ENCODE peak calls at places on chromosomes 1 and 21, in five cellular contexts. One of them, this sample, is unnamed.

GRCh38 chr1:10633416-10633815 is 158.7 kb downstream of the PEX14 start:
- DNase-seq in neural progenitor cell: no peak
- DNase-seq in PC-3: no peak
- DNase-seq in hepatocyte: no peak
- DNase-seq in GM23248: no peak
- DNase-seq in this sample: no peak

GRCh38 chr1:201597551-201598230 is 58.8 kb downstream of the NAV1 start:
- DNase-seq in neural progenitor cell: no peak
- DNase-seq in PC-3: peak; percentile 78
- DNase-seq in hepatocyte: no peak
- DNase-seq in GM23248: no peak
- DNase-seq in this sample: no peak

GRCh38 chr1:30724655-30725421 is 1.5 kb upstream of the MATN1 start:
- DNase-seq in neural progenitor cell: no peak
- DNase-seq in PC-3: no peak
- DNase-seq in hepatocyte: no peak
- DNase-seq in GM23248: no peak
- DNase-seq in this sample: no peak

GRCh38 chr1:61623852-61624251 is 101.1 kb downstream of the TM2D1 start:
- DNase-seq in neural progenitor cell: no peak
- DNase-seq in PC-3: no peak
- DNase-seq in hepatocyte: no peak
- DNase-seq in GM23248: no peak
- DNase-seq in this sample: no peak

GRCh38 chr1:91884459-91885290 is 1.3 kb downstream of the TGFBR3 start:
- DNase-seq in neural progenitor cell: peak; percentile 59
- DNase-seq in PC-3: peak; percentile 19
- DNase-seq in hepatocyte: peak; percentile 20
- DNase-seq in GM23248: peak; percentile 64
- DNase-seq in this sample: no peak

GRCh38 chr1:107802654-107803053 is 162.3 kb downstream of the VAV3 start:
- DNase-seq in neural progenitor cell: no peak
- DNase-seq in PC-3: no peak
- DNase-seq in hepatocyte: no peak
- DNase-seq in GM23248: no peak
- DNase-seq in this sample: no peak

GRCh38 chr1:156608981-156609380 is 7.7 kb upstream of the GPATCH4 start:
- DNase-seq in neural progenitor cell: peak; percentile 58
- DNase-seq in PC-3: peak; percentile 74
- DNase-seq in hepatocyte: peak; percentile 62
- DNase-seq in GM23248: peak; percentile 34
- DNase-seq in this sample: peak; percentile 85

GRCh38 chr1:89260575-89261275 is 11.9 kb downstream of the GBP5 start:
- DNase-seq in neural progenitor cell: no peak
- DNase-seq in PC-3: no peak
- DNase-seq in hepatocyte: no peak
- DNase-seq in GM23248: peak; percentile 69
- DNase-seq in this sample: no peak

GRCh38 chr1:69739181-69739580 is 171.5 kb downstream of the LRRC7 start:
- DNase-seq in neural progenitor cell: peak; percentile 5
- DNase-seq in PC-3: no peak
- DNase-seq in hepatocyte: no peak
- DNase-seq in GM23248: no peak
- DNase-seq in this sample: no peak

GRCh38 chr1:205700865-205701401 is 20.6 kb upstream of the SLC45A3 start:
- DNase-seq in neural progenitor cell: peak; percentile 72
- DNase-seq in PC-3: no peak
- DNase-seq in hepatocyte: no peak
- DNase-seq in GM23248: peak; percentile 10
- DNase-seq in this sample: no peak

DNA sequence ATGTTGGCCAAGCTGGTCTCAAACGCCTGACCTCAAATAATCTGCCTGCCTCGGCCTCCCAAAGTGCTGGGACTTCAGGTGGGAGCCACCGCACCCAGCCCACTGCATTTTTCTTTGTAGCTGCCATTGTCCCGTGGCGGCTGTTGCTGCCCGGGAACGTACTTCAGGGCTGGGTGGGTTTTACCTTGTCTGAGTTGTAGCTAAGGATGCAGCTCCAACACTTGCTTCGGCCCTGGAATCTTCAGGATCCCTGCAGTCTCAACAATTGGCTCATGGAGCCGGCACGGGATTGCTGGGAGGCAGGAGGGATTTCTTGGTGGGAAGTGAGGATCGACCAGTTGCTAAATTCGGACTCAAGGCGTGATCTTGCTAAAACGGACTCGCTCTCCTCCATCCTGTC is 10.7 kb downstream of the TNFRSF8 start:
- DNase-seq in neural progenitor cell: no peak
- DNase-seq in PC-3: no peak
- DNase-seq in hepatocyte: no peak
- DNase-seq in GM23248: no peak
- DNase-seq in this sample: no peak
- H3K27ac ChIP-seq in neural progenitor cell: no peak overlapping the region
- H3K27ac ChIP-seq in PC-3: no peak overlapping the region
- H3K27ac ChIP-seq in hepatocyte: no peak overlapping the region
- H3K27ac ChIP-seq in GM23248: no peak overlapping the region
- H3K27ac ChIP-seq in this sample: no peak overlapping the region

DNA sequence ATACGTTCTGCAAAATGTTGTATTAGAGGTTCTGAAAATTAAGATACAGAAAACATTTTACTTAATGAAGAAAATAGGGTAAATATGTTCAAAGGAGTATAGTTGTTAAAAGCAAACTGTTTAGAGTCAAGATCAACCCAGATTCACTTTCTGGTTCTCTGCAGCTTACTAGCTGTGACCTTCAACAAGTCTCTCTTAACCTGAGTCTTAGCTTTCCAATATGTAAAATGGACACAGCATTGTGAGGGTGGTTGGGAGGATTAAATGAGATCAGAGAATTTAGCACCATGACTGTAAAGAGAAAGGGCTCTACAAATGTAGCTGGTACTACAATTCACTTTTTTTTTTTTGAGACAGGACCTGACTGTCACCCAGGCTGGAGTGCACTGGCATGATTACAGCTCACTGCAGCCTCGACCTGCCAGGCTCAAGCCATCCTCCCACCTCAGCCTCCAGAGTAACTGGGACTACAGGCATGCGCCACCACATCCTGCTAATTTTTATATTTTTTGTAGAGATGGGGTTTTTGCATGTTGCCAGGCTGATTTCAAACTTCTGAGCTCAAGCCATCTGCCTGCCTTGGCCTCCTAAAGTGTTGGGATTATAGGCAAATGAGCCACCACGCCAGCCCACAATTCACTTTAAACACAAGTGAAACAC is 43.9 kb downstream of the ATP1A1 start:
- DNase-seq in neural progenitor cell: no peak
- DNase-seq in PC-3: no peak
- DNase-seq in hepatocyte: no peak
- DNase-seq in GM23248: no peak
- DNase-seq in this sample: no peak
- H3K4me3 ChIP-seq in neural progenitor cell: no peak overlapping the region
- H3K4me3 ChIP-seq in PC-3: peak overlapping the region; percentile 81
- H3K4me3 ChIP-seq in hepatocyte: no peak overlapping the region
- H3K4me3 ChIP-seq in GM23248: no peak overlapping the region
- H3K4me3 ChIP-seq in this sample: no peak overlapping the region

GRCh38 chr1:116015679-116016078 is 39.4 kb downstream of the SLC22A15 start:
- DNase-seq in neural progenitor cell: no peak
- DNase-seq in PC-3: no peak
- DNase-seq in hepatocyte: no peak
- DNase-seq in GM23248: no peak
- DNase-seq in this sample: no peak

GRCh38 chr1:116024629-116025028 is 48.3 kb downstream of the SLC22A15 start:
- DNase-seq in neural progenitor cell: no peak
- DNase-seq in PC-3: no peak
- DNase-seq in hepatocyte: no peak
- DNase-seq in GM23248: no peak
- DNase-seq in this sample: no peak

GRCh38 chr1:116018007-116018406 is 41.7 kb downstream of the SLC22A15 start:
- DNase-seq in neural progenitor cell: no peak
- DNase-seq in PC-3: no peak
- DNase-seq in hepatocyte: no peak
- DNase-seq in GM23248: no peak
- DNase-seq in this sample: no peak

GRCh38 chr1:116019653-116020253 is 43.4 kb downstream of the SLC22A15 start:
- DNase-seq in neural progenitor cell: no peak
- DNase-seq in PC-3: no peak
- DNase-seq in hepatocyte: peak; percentile 5
- DNase-seq in GM23248: peak; percentile 6
- DNase-seq in this sample: no peak

GRCh38 chr1:116020668-116021272 is 44.5 kb downstream of the SLC22A15 start:
- DNase-seq in neural progenitor cell: peak; percentile 84
- DNase-seq in PC-3: peak; percentile 77
- DNase-seq in hepatocyte: peak; percentile 68
- DNase-seq in GM23248: peak; percentile 73
- DNase-seq in this sample: peak; percentile 48
- TF ChIP-seq EZH2phosphoT487 in neural progenitor cell: no peak
- TF ChIP-seq EZH2phosphoT487 in PC-3: no peak
- TF ChIP-seq EZH2phosphoT487 in hepatocyte: no peak
- TF ChIP-seq EZH2phosphoT487 in GM23248: no peak
- TF ChIP-seq EZH2phosphoT487 in this sample: no peak

GRCh38 chr1:210373878-210374599 is 45.3 kb downstream of the HHAT start:
- DNase-seq in neural progenitor cell: peak; percentile 88
- DNase-seq in PC-3: peak; percentile 96
- DNase-seq in hepatocyte: peak; percentile 85
- DNase-seq in GM23248: peak; percentile 88
- DNase-seq in this sample: peak; percentile 86
- H3K27ac ChIP-seq in neural progenitor cell: peak overlapping the region; percentile 94
- H3K27ac ChIP-seq in PC-3: peak overlapping the region; percentile 83
- H3K27ac ChIP-seq in hepatocyte: peak overlapping the region; percentile 54
- H3K27ac ChIP-seq in GM23248: peak overlapping the region; percentile 72
- H3K27ac ChIP-seq in this sample: peak overlapping the region; percentile 19

GRCh38 chr1:65277605-65278343 is 31.6 kb upstream of the DNAJC6 start:
- DNase-seq in neural progenitor cell: no peak
- DNase-seq in PC-3: no peak
- DNase-seq in hepatocyte: peak; percentile 21
- DNase-seq in GM23248: no peak
- DNase-seq in this sample: no peak

GRCh38 chr1:65279092-65279448 is 30.3 kb upstream of the DNAJC6 start:
- DNase-seq in neural progenitor cell: peak; percentile 40
- DNase-seq in PC-3: no peak
- DNase-seq in hepatocyte: no peak
- DNase-seq in GM23248: no peak
- DNase-seq in this sample: no peak

GRCh38 chr1:65276197-65276884 is 33.0 kb upstream of the DNAJC6 start:
- DNase-seq in neural progenitor cell: no peak
- DNase-seq in PC-3: no peak
- DNase-seq in hepatocyte: no peak
- DNase-seq in GM23248: no peak
- DNase-seq in this sample: no peak

GRCh38 chr1:65281846-65282245 is 27.5 kb upstream of the DNAJC6 start:
- DNase-seq in neural progenitor cell: no peak
- DNase-seq in PC-3: no peak
- DNase-seq in hepatocyte: no peak
- DNase-seq in GM23248: no peak
- DNase-seq in this sample: no peak

GRCh38 chr1:65278344-65279091 is 30.8 kb upstream of the DNAJC6 start:
- DNase-seq in neural progenitor cell: peak; percentile 13
- DNase-seq in PC-3: no peak
- DNase-seq in hepatocyte: no peak
- DNase-seq in GM23248: no peak
- DNase-seq in this sample: no peak
- H3K4me3 ChIP-seq in neural progenitor cell: peak overlapping the region; percentile 38
- H3K4me3 ChIP-seq in PC-3: no peak overlapping the region
- H3K4me3 ChIP-seq in hepatocyte: no peak overlapping the region
- H3K4me3 ChIP-seq in GM23248: no peak overlapping the region
- H3K4me3 ChIP-seq in this sample: no peak overlapping the region

DNA sequence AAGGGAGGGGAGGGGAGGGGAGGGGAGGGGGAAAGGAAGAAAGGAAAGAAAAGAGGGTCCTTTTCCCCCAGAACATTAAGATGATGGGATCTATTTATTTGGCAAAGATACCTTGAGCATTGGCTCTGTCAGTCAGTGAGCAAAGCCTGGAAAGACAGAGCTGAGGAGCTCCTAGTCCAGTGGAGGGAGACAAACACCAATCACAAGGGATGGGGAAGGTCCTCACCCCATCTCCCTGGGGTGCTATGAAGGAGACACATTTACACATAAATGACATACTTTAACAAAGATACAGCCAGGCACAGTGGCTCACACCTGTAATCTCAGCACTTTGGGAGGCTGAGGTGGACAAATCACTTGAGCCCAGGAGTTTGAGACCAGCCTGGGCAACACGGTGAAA is 154.9 kb upstream of the TIAM1 start:
- DNase-seq in neural progenitor cell: no peak
- DNase-seq in PC-3: no peak
- DNase-seq in hepatocyte: no peak
- DNase-seq in GM23248: no peak
- DNase-seq in this sample: no peak
- TF ChIP-seq EZH2phosphoT487 in neural progenitor cell: no peak
- TF ChIP-seq EZH2phosphoT487 in PC-3: no peak
- TF ChIP-seq EZH2phosphoT487 in hepatocyte: no peak
- TF ChIP-seq EZH2phosphoT487 in GM23248: no peak
- TF ChIP-seq EZH2phosphoT487 in this sample: no peak

This sample was measured in MM.1S.